ENCODE peak calls at places on chromosomes 12 and 14, in six cellular contexts. One of them, this sample, is unnamed.

GRCh38 chr12:110921262-110921661 is 883 bp upstream of the MYL2 start:
- DNase-seq in cerebellum: no peak
- DNase-seq in stimulated activated CD4-positive, alpha-beta T cell treated with anti-CD3 and anti-CD28 coated beads, Interleukin-4, amount 100 ng/mL, for 24 hours: no peak
- DNase-seq in CD8-positive, alpha-beta T cell: no peak
- DNase-seq in HTR-8/SVneo: peak
- DNase-seq in NCI-H1105 treated with DMSO at 0.1 percent for 48 hours: no peak
- DNase-seq in this sample: no peak

GRCh38 chr14:99818503-99819036 is 25.4 kb downstream of the EML1 start:
- DNase-seq in NCI-H1105 treated with DMSO at 0.1 percent for 48 hours: no peak
- DNase-seq in stimulated activated CD4-positive, alpha-beta T cell treated with anti-CD3 and anti-CD28 coated beads, Interleukin-4, amount 100 ng/mL, for 24 hours: no peak
- DNase-seq in HTR-8/SVneo: no peak
- DNase-seq in cerebellum: no peak
- DNase-seq in CD8-positive, alpha-beta T cell: no peak
- DNase-seq in this sample: no peak

GRCh38 chr14:24053548-24054323 is 1.9 kb downstream of the CARMIL3 start:
- DNase-seq in CD8-positive, alpha-beta T cell: no peak
- DNase-seq in NCI-H1105 treated with DMSO at 0.1 percent for 48 hours: no peak
- DNase-seq in cerebellum: no peak
- DNase-seq in HTR-8/SVneo: no peak
- DNase-seq in stimulated activated CD4-positive, alpha-beta T cell treated with anti-CD3 and anti-CD28 coated beads, Interleukin-4, amount 100 ng/mL, for 24 hours: no peak
- DNase-seq in this sample: peak

GRCh38 chr12:57632898-57633825 is at the start of gene B4GALNT1:
- DNase-seq in NCI-H1105 treated with DMSO at 0.1 percent for 48 hours: peak
- DNase-seq in cerebellum: peak
- DNase-seq in HTR-8/SVneo: peak
- DNase-seq in CD8-positive, alpha-beta T cell: peak
- DNase-seq in stimulated activated CD4-positive, alpha-beta T cell treated with anti-CD3 and anti-CD28 coated beads, Interleukin-4, amount 100 ng/mL, for 24 hours: peak
- DNase-seq in this sample: no peak

GRCh38 chr14:78978896-78979295 is 808.7 kb downstream of the NRXN3 start:
- DNase-seq in cerebellum: peak
- DNase-seq in HTR-8/SVneo: no peak
- DNase-seq in CD8-positive, alpha-beta T cell: no peak
- DNase-seq in NCI-H1105 treated with DMSO at 0.1 percent for 48 hours: no peak
- DNase-seq in stimulated activated CD4-positive, alpha-beta T cell treated with anti-CD3 and anti-CD28 coated beads, Interleukin-4, amount 100 ng/mL, for 24 hours: no peak
- DNase-seq in this sample: no peak

GRCh38 chr14:48536318-48536717 is 860.9 kb upstream of the MDGA2 start:
- DNase-seq in CD8-positive, alpha-beta T cell: no peak
- DNase-seq in HTR-8/SVneo: no peak
- DNase-seq in NCI-H1105 treated with DMSO at 0.1 percent for 48 hours: no peak
- DNase-seq in stimulated activated CD4-positive, alpha-beta T cell treated with anti-CD3 and anti-CD28 coated beads, Interleukin-4, amount 100 ng/mL, for 24 hours: no peak
- DNase-seq in cerebellum: no peak
- DNase-seq in this sample: no peak

GRCh38 chr12:58459191-58459590 is 461.1 kb downstream of the LRIG3 start:
- DNase-seq in CD8-positive, alpha-beta T cell: no peak
- DNase-seq in HTR-8/SVneo: no peak
- DNase-seq in NCI-H1105 treated with DMSO at 0.1 percent for 48 hours: no peak
- DNase-seq in stimulated activated CD4-positive, alpha-beta T cell treated with anti-CD3 and anti-CD28 coated beads, Interleukin-4, amount 100 ng/mL, for 24 hours: no peak
- DNase-seq in cerebellum: no peak
- DNase-seq in this sample: no peak

GRCh38 chr14:79375336-79375735 is 836.0 kb downstream of the DIO2 start:
- DNase-seq in stimulated activated CD4-positive, alpha-beta T cell treated with anti-CD3 and anti-CD28 coated beads, Interleukin-4, amount 100 ng/mL, for 24 hours: no peak
- DNase-seq in NCI-H1105 treated with DMSO at 0.1 percent for 48 hours: no peak
- DNase-seq in cerebellum: peak
- DNase-seq in HTR-8/SVneo: no peak
- DNase-seq in CD8-positive, alpha-beta T cell: no peak
- DNase-seq in this sample: no peak

GRCh38 chr14:50381823-50382287 is 14.8 kb downstream of the CDKL1 start:
- DNase-seq in NCI-H1105 treated with DMSO at 0.1 percent for 48 hours: no peak
- DNase-seq in stimulated activated CD4-positive, alpha-beta T cell treated with anti-CD3 and anti-CD28 coated beads, Interleukin-4, amount 100 ng/mL, for 24 hours: no peak
- DNase-seq in cerebellum: no peak
- DNase-seq in CD8-positive, alpha-beta T cell: no peak
- DNase-seq in HTR-8/SVneo: no peak
- DNase-seq in this sample: no peak

GRCh38 chr12:22034709-22035506 is 11.1 kb upstream of the CMAS start:
- DNase-seq in stimulated activated CD4-positive, alpha-beta T cell treated with anti-CD3 and anti-CD28 coated beads, Interleukin-4, amount 100 ng/mL, for 24 hours: no peak
- DNase-seq in HTR-8/SVneo: no peak
- DNase-seq in cerebellum: no peak
- DNase-seq in CD8-positive, alpha-beta T cell: no peak
- DNase-seq in NCI-H1105 treated with DMSO at 0.1 percent for 48 hours: no peak
- DNase-seq in this sample: no peak

GRCh38 chr12:5736527-5736926 is 208.5 kb downstream of the ANO2 start:
- DNase-seq in stimulated activated CD4-positive, alpha-beta T cell treated with anti-CD3 and anti-CD28 coated beads, Interleukin-4, amount 100 ng/mL, for 24 hours: no peak
- DNase-seq in HTR-8/SVneo: no peak
- DNase-seq in CD8-positive, alpha-beta T cell: no peak
- DNase-seq in NCI-H1105 treated with DMSO at 0.1 percent for 48 hours: no peak
- DNase-seq in cerebellum: no peak
- DNase-seq in this sample: no peak

GRCh38 chr12:125983094-125983783 is 918.0 kb downstream of the AACS start:
- DNase-seq in CD8-positive, alpha-beta T cell: no peak
- DNase-seq in HTR-8/SVneo: no peak
- DNase-seq in cerebellum: no peak
- DNase-seq in stimulated activated CD4-positive, alpha-beta T cell treated with anti-CD3 and anti-CD28 coated beads, Interleukin-4, amount 100 ng/mL, for 24 hours: no peak
- DNase-seq in NCI-H1105 treated with DMSO at 0.1 percent for 48 hours: peak
- DNase-seq in this sample: no peak

GRCh38 chr14:102779574-102780315 is 2.5 kb downstream of the TRAF3 start:
- DNase-seq in CD8-positive, alpha-beta T cell: no peak
- DNase-seq in cerebellum: peak
- DNase-seq in NCI-H1105 treated with DMSO at 0.1 percent for 48 hours: no peak
- DNase-seq in stimulated activated CD4-positive, alpha-beta T cell treated with anti-CD3 and anti-CD28 coated beads, Interleukin-4, amount 100 ng/mL, for 24 hours: no peak
- DNase-seq in HTR-8/SVneo: no peak
- DNase-seq in this sample: no peak

GRCh38 chr12:104734541-104735075 is 223.5 kb downstream of the SLC41A2 start:
- DNase-seq in NCI-H1105 treated with DMSO at 0.1 percent for 48 hours: no peak
- DNase-seq in HTR-8/SVneo: no peak
- DNase-seq in CD8-positive, alpha-beta T cell: no peak
- DNase-seq in stimulated activated CD4-positive, alpha-beta T cell treated with anti-CD3 and anti-CD28 coated beads, Interleukin-4, amount 100 ng/mL, for 24 hours: no peak
- DNase-seq in cerebellum: no peak
- DNase-seq in this sample: no peak

GRCh38 chr12:3658327-3659163 is 94.4 kb downstream of the CRACR2A start:
- DNase-seq in stimulated activated CD4-positive, alpha-beta T cell treated with anti-CD3 and anti-CD28 coated beads, Interleukin-4, amount 100 ng/mL, for 24 hours: peak
- DNase-seq in NCI-H1105 treated with DMSO at 0.1 percent for 48 hours: no peak
- DNase-seq in CD8-positive, alpha-beta T cell: peak
- DNase-seq in HTR-8/SVneo: peak
- DNase-seq in cerebellum: no peak
- DNase-seq in this sample: no peak

GRCh38 chr12:28427046-28427445 is 236.8 kb downstream of the CCDC91 start:
- DNase-seq in stimulated activated CD4-positive, alpha-beta T cell treated with anti-CD3 and anti-CD28 coated beads, Interleukin-4, amount 100 ng/mL, for 24 hours: no peak
- DNase-seq in cerebellum: no peak
- DNase-seq in CD8-positive, alpha-beta T cell: no peak
- DNase-seq in NCI-H1105 treated with DMSO at 0.1 percent for 48 hours: no peak
- DNase-seq in HTR-8/SVneo: no peak
- DNase-seq in this sample: no peak

GRCh38 chr12:74337951-74338350 is 199.7 kb upstream of the ATXN7L3B start:
- DNase-seq in CD8-positive, alpha-beta T cell: no peak
- DNase-seq in HTR-8/SVneo: peak
- DNase-seq in stimulated activated CD4-positive, alpha-beta T cell treated with anti-CD3 and anti-CD28 coated beads, Interleukin-4, amount 100 ng/mL, for 24 hours: no peak
- DNase-seq in NCI-H1105 treated with DMSO at 0.1 percent for 48 hours: no peak
- DNase-seq in cerebellum: no peak
- DNase-seq in this sample: no peak

GRCh38 chr14:32142754-32143437 is 58.9 kb upstream of the RNU6-7 start:
- DNase-seq in cerebellum: no peak
- DNase-seq in CD8-positive, alpha-beta T cell: no peak
- DNase-seq in NCI-H1105 treated with DMSO at 0.1 percent for 48 hours: no peak
- DNase-seq in HTR-8/SVneo: no peak
- DNase-seq in stimulated activated CD4-positive, alpha-beta T cell treated with anti-CD3 and anti-CD28 coated beads, Interleukin-4, amount 100 ng/mL, for 24 hours: no peak
- DNase-seq in this sample: no peak

GRCh38 chr12:2634481-2634880 is 160.3 kb upstream of the FKBP4 start:
- DNase-seq in stimulated activated CD4-positive, alpha-beta T cell treated with anti-CD3 and anti-CD28 coated beads, Interleukin-4, amount 100 ng/mL, for 24 hours: no peak
- DNase-seq in CD8-positive, alpha-beta T cell: no peak
- DNase-seq in HTR-8/SVneo: no peak
- DNase-seq in NCI-H1105 treated with DMSO at 0.1 percent for 48 hours: no peak
- DNase-seq in cerebellum: no peak
- DNase-seq in this sample: no peak

GRCh38 chr12:2138294-2138693 is 85.5 kb downstream of the CACNA1C start:
- DNase-seq in stimulated activated CD4-positive, alpha-beta T cell treated with anti-CD3 and anti-CD28 coated beads, Interleukin-4, amount 100 ng/mL, for 24 hours: no peak
- DNase-seq in cerebellum: no peak
- DNase-seq in NCI-H1105 treated with DMSO at 0.1 percent for 48 hours: no peak
- DNase-seq in CD8-positive, alpha-beta T cell: no peak
- DNase-seq in HTR-8/SVneo: no peak
- DNase-seq in this sample: no peak

GRCh38 chr12:81295286-81295685 is 217.4 kb downstream of the ACSS3 start:
- DNase-seq in NCI-H1105 treated with DMSO at 0.1 percent for 48 hours: no peak
- DNase-seq in stimulated activated CD4-positive, alpha-beta T cell treated with anti-CD3 and anti-CD28 coated beads, Interleukin-4, amount 100 ng/mL, for 24 hours: no peak
- DNase-seq in cerebellum: no peak
- DNase-seq in CD8-positive, alpha-beta T cell: no peak
- DNase-seq in HTR-8/SVneo: no peak
- DNase-seq in this sample: no peak

GRCh38 chr14:31420013-31420318 is 384 bp downstream of the HEATR5A start:
- DNase-seq in CD8-positive, alpha-beta T cell: peak
- DNase-seq in stimulated activated CD4-positive, alpha-beta T cell treated with anti-CD3 and anti-CD28 coated beads, Interleukin-4, amount 100 ng/mL, for 24 hours: peak
- DNase-seq in NCI-H1105 treated with DMSO at 0.1 percent for 48 hours: peak
- DNase-seq in HTR-8/SVneo: peak
- DNase-seq in cerebellum: peak
- DNase-seq in this sample: peak

GRCh38 chr14:59271734-59272133 is 83.3 kb downstream of the DAAM1 start:
- DNase-seq in NCI-H1105 treated with DMSO at 0.1 percent for 48 hours: no peak
- DNase-seq in cerebellum: no peak
- DNase-seq in stimulated activated CD4-positive, alpha-beta T cell treated with anti-CD3 and anti-CD28 coated beads, Interleukin-4, amount 100 ng/mL, for 24 hours: no peak
- DNase-seq in HTR-8/SVneo: no peak
- DNase-seq in CD8-positive, alpha-beta T cell: no peak
- DNase-seq in this sample: no peak

GRCh38 chr12:82130763-82131162 is 227.4 kb downstream of the CCDC59 start:
- DNase-seq in stimulated activated CD4-positive, alpha-beta T cell treated with anti-CD3 and anti-CD28 coated beads, Interleukin-4, amount 100 ng/mL, for 24 hours: no peak
- DNase-seq in HTR-8/SVneo: no peak
- DNase-seq in cerebellum: no peak
- DNase-seq in NCI-H1105 treated with DMSO at 0.1 percent for 48 hours: no peak
- DNase-seq in CD8-positive, alpha-beta T cell: no peak
- DNase-seq in this sample: no peak

GRCh38 chr12:116662612-116663144 is 75.2 kb downstream of the SPRING1 start:
- DNase-seq in CD8-positive, alpha-beta T cell: no peak
- DNase-seq in NCI-H1105 treated with DMSO at 0.1 percent for 48 hours: peak
- DNase-seq in stimulated activated CD4-positive, alpha-beta T cell treated with anti-CD3 and anti-CD28 coated beads, Interleukin-4, amount 100 ng/mL, for 24 hours: no peak
- DNase-seq in cerebellum: no peak
- DNase-seq in HTR-8/SVneo: no peak
- DNase-seq in this sample: no peak

GRCh38 chr12:131561891-131562684 is 148.8 kb upstream of the SFSWAP start:
- DNase-seq in cerebellum: no peak
- DNase-seq in stimulated activated CD4-positive, alpha-beta T cell treated with anti-CD3 and anti-CD28 coated beads, Interleukin-4, amount 100 ng/mL, for 24 hours: no peak
- DNase-seq in HTR-8/SVneo: no peak
- DNase-seq in CD8-positive, alpha-beta T cell: no peak
- DNase-seq in NCI-H1105 treated with DMSO at 0.1 percent for 48 hours: no peak
- DNase-seq in this sample: no peak

GRCh38 chr14:93543766-93544165 is 113.0 kb downstream of the UNC79 start:
- DNase-seq in CD8-positive, alpha-beta T cell: no peak
- DNase-seq in stimulated activated CD4-positive, alpha-beta T cell treated with anti-CD3 and anti-CD28 coated beads, Interleukin-4, amount 100 ng/mL, for 24 hours: no peak
- DNase-seq in HTR-8/SVneo: peak
- DNase-seq in cerebellum: peak
- DNase-seq in NCI-H1105 treated with DMSO at 0.1 percent for 48 hours: peak
- DNase-seq in this sample: no peak

GRCh38 chr14:20818861-20819260 is 16.2 kb upstream of the RNASE1 start:
- DNase-seq in HTR-8/SVneo: no peak
- DNase-seq in cerebellum: no peak
- DNase-seq in CD8-positive, alpha-beta T cell: no peak
- DNase-seq in NCI-H1105 treated with DMSO at 0.1 percent for 48 hours: no peak
- DNase-seq in stimulated activated CD4-positive, alpha-beta T cell treated with anti-CD3 and anti-CD28 coated beads, Interleukin-4, amount 100 ng/mL, for 24 hours: no peak
- DNase-seq in this sample: no peak

GRCh38 chr14:69152181-69152943 is 557 bp downstream of the DCAF5 start:
- DNase-seq in HTR-8/SVneo: peak
- DNase-seq in cerebellum: peak
- DNase-seq in NCI-H1105 treated with DMSO at 0.1 percent for 48 hours: peak
- DNase-seq in stimulated activated CD4-positive, alpha-beta T cell treated with anti-CD3 and anti-CD28 coated beads, Interleukin-4, amount 100 ng/mL, for 24 hours: peak
- DNase-seq in CD8-positive, alpha-beta T cell: peak
- DNase-seq in this sample: peak

GRCh38 chr14:61430066-61430757 is 108.8 kb downstream of the PRKCH start:
- DNase-seq in stimulated activated CD4-positive, alpha-beta T cell treated with anti-CD3 and anti-CD28 coated beads, Interleukin-4, amount 100 ng/mL, for 24 hours: no peak
- DNase-seq in cerebellum: no peak
- DNase-seq in CD8-positive, alpha-beta T cell: no peak
- DNase-seq in NCI-H1105 treated with DMSO at 0.1 percent for 48 hours: no peak
- DNase-seq in HTR-8/SVneo: no peak
- DNase-seq in this sample: no peak

GRCh38 chr14:68285421-68286179 is 466.0 kb downstream of the RAD51B start:
- DNase-seq in cerebellum: no peak
- DNase-seq in HTR-8/SVneo: no peak
- DNase-seq in stimulated activated CD4-positive, alpha-beta T cell treated with anti-CD3 and anti-CD28 coated beads, Interleukin-4, amount 100 ng/mL, for 24 hours: peak
- DNase-seq in CD8-positive, alpha-beta T cell: peak
- DNase-seq in NCI-H1105 treated with DMSO at 0.1 percent for 48 hours: no peak
- DNase-seq in this sample: peak

GRCh38 chr12:66879392-66879791 is 200.5 kb upstream of the GRIP1 start:
- DNase-seq in NCI-H1105 treated with DMSO at 0.1 percent for 48 hours: no peak
- DNase-seq in CD8-positive, alpha-beta T cell: no peak
- DNase-seq in stimulated activated CD4-positive, alpha-beta T cell treated with anti-CD3 and anti-CD28 coated beads, Interleukin-4, amount 100 ng/mL, for 24 hours: no peak
- DNase-seq in HTR-8/SVneo: no peak
- DNase-seq in cerebellum: no peak
- DNase-seq in this sample: no peak

GRCh38 chr14:53620890-53621289 is 335.7 kb downstream of the BMP4 start:
- DNase-seq in stimulated activated CD4-positive, alpha-beta T cell treated with anti-CD3 and anti-CD28 coated beads, Interleukin-4, amount 100 ng/mL, for 24 hours: no peak
- DNase-seq in HTR-8/SVneo: no peak
- DNase-seq in cerebellum: no peak
- DNase-seq in NCI-H1105 treated with DMSO at 0.1 percent for 48 hours: no peak
- DNase-seq in CD8-positive, alpha-beta T cell: no peak
- DNase-seq in this sample: no peak

GRCh38 chr12:96810057-96810456 is 97.0 kb upstream of the NEDD1 start:
- DNase-seq in CD8-positive, alpha-beta T cell: no peak
- DNase-seq in HTR-8/SVneo: no peak
- DNase-seq in stimulated activated CD4-positive, alpha-beta T cell treated with anti-CD3 and anti-CD28 coated beads, Interleukin-4, amount 100 ng/mL, for 24 hours: no peak
- DNase-seq in cerebellum: no peak
- DNase-seq in NCI-H1105 treated with DMSO at 0.1 percent for 48 hours: no peak
- DNase-seq in this sample: no peak

GRCh38 chr12:64582111-64582510 is 28.2 kb upstream of the RASSF3 start:
- DNase-seq in cerebellum: no peak
- DNase-seq in stimulated activated CD4-positive, alpha-beta T cell treated with anti-CD3 and anti-CD28 coated beads, Interleukin-4, amount 100 ng/mL, for 24 hours: no peak
- DNase-seq in CD8-positive, alpha-beta T cell: no peak
- DNase-seq in HTR-8/SVneo: no peak
- DNase-seq in NCI-H1105 treated with DMSO at 0.1 percent for 48 hours: no peak
- DNase-seq in this sample: no peak

GRCh38 chr14:51869426-51870113 is 9.2 kb downstream of the GNG2 start:
- DNase-seq in CD8-positive, alpha-beta T cell: peak
- DNase-seq in HTR-8/SVneo: no peak
- DNase-seq in cerebellum: no peak
- DNase-seq in NCI-H1105 treated with DMSO at 0.1 percent for 48 hours: no peak
- DNase-seq in stimulated activated CD4-positive, alpha-beta T cell treated with anti-CD3 and anti-CD28 coated beads, Interleukin-4, amount 100 ng/mL, for 24 hours: peak
- DNase-seq in this sample: no peak

GRCh38 chr14:71762575-71762974 is 169.7 kb upstream of the RGS6 start:
- DNase-seq in HTR-8/SVneo: no peak
- DNase-seq in CD8-positive, alpha-beta T cell: no peak
- DNase-seq in stimulated activated CD4-positive, alpha-beta T cell treated with anti-CD3 and anti-CD28 coated beads, Interleukin-4, amount 100 ng/mL, for 24 hours: no peak
- DNase-seq in NCI-H1105 treated with DMSO at 0.1 percent for 48 hours: no peak
- DNase-seq in cerebellum: no peak
- DNase-seq in this sample: no peak

GRCh38 chr14:38016497-38016896 is 191.2 kb upstream of the SSTR1 start:
- DNase-seq in stimulated activated CD4-positive, alpha-beta T cell treated with anti-CD3 and anti-CD28 coated beads, Interleukin-4, amount 100 ng/mL, for 24 hours: no peak
- DNase-seq in cerebellum: no peak
- DNase-seq in HTR-8/SVneo: no peak
- DNase-seq in CD8-positive, alpha-beta T cell: no peak
- DNase-seq in NCI-H1105 treated with DMSO at 0.1 percent for 48 hours: no peak
- DNase-seq in this sample: no peak

GRCh38 chr14:100103261-100104005 is 38.2 kb downstream of the EVL start:
- DNase-seq in cerebellum: no peak
- DNase-seq in NCI-H1105 treated with DMSO at 0.1 percent for 48 hours: no peak
- DNase-seq in CD8-positive, alpha-beta T cell: no peak
- DNase-seq in stimulated activated CD4-positive, alpha-beta T cell treated with anti-CD3 and anti-CD28 coated beads, Interleukin-4, amount 100 ng/mL, for 24 hours: peak
- DNase-seq in HTR-8/SVneo: no peak
- DNase-seq in this sample: no peak

This sample was measured in CD14-positive monocyte.